ENCODE peak calls at places on chromosomes 4 and X, in five cellular contexts. R is right atrium auricular region, X is cardiac muscle cell, J is HCT116, I is lower lobe of right lung. A is an unnamed sample. For H3K36me3, the result is how much of the 10 kb centered on the place peaks cover.

GRCh38 chrX:70479970-70480659 is 35.5 kb downstream of the DLG3 start:
- DNase-seq in J (no peak), I (no peak), R (no peak), X (peak), A (peak)

GRCh38 chr4:79083406-79084010 is 144.3 kb upstream of the PAQR3 start:
- DNase-seq in J (no peak), I (no peak), X (peak), R (no peak), A (no peak)

GRCh38 chr4:169774466-169775445 is 17.0 kb upstream of the HPF1 start:
- DNase-seq in R (no peak), X (peak), J (no peak), I (no peak), A (no peak)

GRCh38 chr4:148986951-148987350 is 544.7 kb upstream of the NR3C2 start:
- DNase-seq in X (no peak), J (peak), R (no peak), I (no peak), A (peak)

GRCh38 chr4:139875456-139875855 is 209.8 kb downstream of the MGST2 start:
- DNase-seq in X (no peak), J (no peak), R (no peak), I (no peak), A (no peak)

GRCh38 chrX:143476751-143477150 is 40.5 kb downstream of the SPANXN3 start:
- DNase-seq in I (no peak), J (no peak), R (no peak), X (no peak), A (no peak)

GRCh38 chr4:78661923-78662521 is 110.5 kb downstream of the ANXA3 start:
- DNase-seq in J (no peak), I (no peak), X (no peak), R (no peak), A (peak)

GRCh38 chrX:38212246-38212645 is 8.4 kb downstream of the SRPX start:
- DNase-seq in I (no peak), X (no peak), R (no peak), J (no peak), A (no peak)

GRCh38 chrX:139692908-139693307 is 15.1 kb downstream of the MCF2 start:
- DNase-seq in I (no peak), R (no peak), X (no peak), J (no peak), A (no peak)

GRCh38 chrX:3345281-3346081 is 971 bp downstream of the MXRA5 start:
- DNase-seq in I (peak), R (no peak), X (peak), J (no peak), A (peak)

GRCh38 chr4:41517747-41518146 is 20.2 kb upstream of the LIMCH1 start:
- DNase-seq in J (no peak), R (no peak), X (no peak), I (no peak), A (no peak)

GRCh38 chr4:48194986-48195773 is 61.1 kb upstream of the TXK start:
- DNase-seq in R (no peak), J (no peak), I (no peak), X (no peak), A (peak)

GRCh38 chr4:107349266-107349665 is 313.2 kb upstream of the DKK2 start:
- DNase-seq in I (no peak), J (no peak), R (no peak), X (peak), A (no peak)

GRCh38 chr4:15754323-15754722 is 23.8 kb upstream of the CD38 start:
- DNase-seq in X (no peak), I (no peak), R (no peak), J (no peak), A (peak)

GRCh38 chrX:1153940-1154339 is 58.5 kb downstream of the CRLF2 start:
- DNase-seq in R (no peak), X (no peak), I (no peak), J (no peak), A (no peak)

GRCh38 chrX:130079824-130080406 is 30.4 kb downstream of the ELF4 start:
- DNase-seq in I (no peak), R (peak), J (peak), X (peak), A (peak)

GRCh38 chrX:96183843-96184242 is 500.8 kb upstream of the DIAPH2 start:
- DNase-seq in R (no peak), I (no peak), J (no peak), X (no peak), A (peak)

GRCh38 chr4:32929738-32930688 is 2209.8 kb downstream of the PCDH7 start:
- DNase-seq in J (no peak), R (no peak), X (no peak), I (no peak), A (no peak)

GRCh38 chr4:4866124-4866832 is 6.8 kb downstream of the MSX1 start:
- DNase-seq in I (no peak), X (peak), J (no peak), R (no peak), A (no peak)

GRCh38 chr4:6953751-6954380 is 44.2 kb downstream of the TBC1D14 start:
- DNase-seq in J (peak), I (peak), X (peak), R (peak), A (peak)

GRCh38 chr4:144989306-144989705 is 108.7 kb downstream of the ANAPC10 start:
- DNase-seq in R (no peak), I (no peak), X (no peak), J (no peak), A (no peak)

GRCh38 chr4:6426571-6427438 is 45.6 kb downstream of the PPP2R2C start:
- DNase-seq in X (no peak), R (no peak), I (no peak), J (no peak), A (no peak)

GRCh38 chrX:101658661-101659477 is 781 bp downstream of the ARMCX2 start:
- DNase-seq in I (peak), R (peak), J (no peak), X (peak), A (peak)

GRCh38 chr4:83454626-83455025 is 997 bp downstream of the HELQ start:
- DNase-seq in X (peak), J (no peak), R (no peak), I (no peak), A (no peak)

GRCh38 chr4:179344861-179345260 is 1902.6 kb upstream of the AGA start:
- DNase-seq in I (no peak), R (no peak), X (no peak), J (no peak), A (no peak)

GRCh38 chr4:165326831-165327210 is 648 bp upstream of the MSMO1 start:
- DNase-seq in J (no peak), X (peak), I (peak), R (no peak), A (peak)

GRCh38 chr4:34046580-34046979 is 2197.7 kb downstream of the ARAP2 start:
- DNase-seq in X (no peak), I (no peak), R (no peak), J (peak), A (peak)

GRCh38 chr4:68432320-68432719 is 14.9 kb upstream of the TMPRSS11E start:
- DNase-seq in R (no peak), J (no peak), I (no peak), X (no peak), A (no peak)

GRCh38 chr4:7323872-7324650 is 110.7 kb downstream of the PSAPL1 start:
- DNase-seq in J (peak), R (no peak), X (no peak), I (peak), A (no peak)

DNA sequence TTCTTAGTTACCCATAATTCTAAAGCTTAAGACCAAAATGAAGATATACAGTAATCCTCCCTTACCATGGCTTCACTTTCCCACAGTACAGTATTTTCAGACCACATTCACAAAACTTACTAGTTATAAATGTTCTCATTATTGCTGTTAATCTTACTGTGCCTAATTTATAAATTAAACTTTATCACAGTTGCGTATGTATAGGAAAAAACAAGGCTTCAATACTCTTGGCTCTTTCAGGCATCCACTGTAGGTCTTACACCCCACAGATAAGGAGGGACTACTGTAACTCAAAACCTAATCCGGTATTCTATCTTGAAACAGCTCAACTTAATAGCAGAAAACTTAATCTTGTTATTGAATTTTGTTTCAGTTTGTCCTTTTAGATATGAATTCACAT is 3.6 kb downstream of the HMGB2 start:
- DNase-seq in R (no peak), I (no peak), X (no peak), J (no peak), A (no peak)
- H3K4me3 ChIP-seq in R (no peak), I (no peak), X (no peak), J (no peak), A (no peak)

GRCh38 chr4:86769794-86770193 is 79.4 kb downstream of the SLC10A6 start:
- DNase-seq in I (no peak), X (no peak), J (no peak), R (no peak), A (no peak)

GRCh38 chr4:86775061-86775460 is 74.1 kb downstream of the SLC10A6 start:
- DNase-seq in J (no peak), R (no peak), I (no peak), X (no peak), A (no peak)

DNA sequence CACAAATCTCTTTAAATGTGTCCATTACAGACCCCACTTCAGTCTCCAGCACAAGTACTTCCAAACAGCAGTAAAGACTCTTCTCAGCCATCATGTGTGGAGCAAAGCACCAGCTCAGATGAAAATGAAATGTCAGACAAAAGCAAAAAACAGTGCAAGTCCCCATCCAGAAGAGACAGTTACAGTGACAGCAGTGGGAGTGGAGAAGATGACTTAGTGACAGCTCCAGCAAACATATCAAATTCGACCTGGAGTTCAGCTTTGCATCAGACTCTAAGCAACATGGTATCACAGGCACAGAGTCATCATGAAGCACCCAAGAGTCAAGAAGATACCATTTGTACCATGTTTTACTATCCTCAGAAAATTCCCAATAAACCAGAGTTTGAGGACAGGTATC is 78.0 kb downstream of the SLC10A6 start:
- DNase-seq in X (no peak), R (no peak), J (no peak), I (no peak), A (no peak)
- H3K36me3 ChIP-seq in X (under half), R (under half), J (under half), I (half or more), A (under half)

GRCh38 chr4:2946812-2947600 is 16.2 kb downstream of the NOP14 start:
- DNase-seq in R (no peak), I (no peak), J (no peak), X (no peak), A (no peak)

GRCh38 chr4:2949782-2950125 is 13.5 kb downstream of the NOP14 start:
- DNase-seq in J (no peak), I (no peak), R (no peak), X (no peak), A (no peak)

GRCh38 chr4:2950221-2950989 is 12.8 kb downstream of the NOP14 start:
- DNase-seq in R (no peak), J (no peak), I (no peak), X (no peak), A (no peak)

GRCh38 chr4:2947926-2948325 is 15.3 kb downstream of the NOP14 start:
- DNase-seq in R (no peak), J (no peak), X (no peak), I (no peak), A (no peak)

GRCh38 chr4:2948895-2949781 is 14.1 kb downstream of the NOP14 start:
- DNase-seq in R (no peak), X (peak), I (no peak), J (peak), A (peak)
- TF ChIP-seq CTCF in R (peak), X (peak), I (peak), J (peak), A (peak)

GRCh38 chr4:40309250-40309774 is 25.8 kb upstream of the CHRNA9 start:
- DNase-seq in X (peak), I (peak), R (peak), J (peak), A (peak)

GRCh38 chr4:40310225-40310624 is 24.9 kb upstream of the CHRNA9 start:
- DNase-seq in R (no peak), X (no peak), J (no peak), I (no peak), A (no peak)

GRCh38 chr4:40306991-40307390 is 28.1 kb upstream of the CHRNA9 start:
- DNase-seq in R (no peak), J (no peak), I (no peak), X (no peak), A (no peak)

GRCh38 chr4:40307627-40308497 is 27.3 kb upstream of the CHRNA9 start:
- DNase-seq in J (no peak), R (no peak), I (no peak), X (no peak), A (no peak)

GRCh38 chr4:40308528-40309122 is 26.5 kb upstream of the CHRNA9 start:
- DNase-seq in J (no peak), X (no peak), I (no peak), R (no peak), A (no peak)
- H3K4me3 ChIP-seq in J (no peak), X (no peak), I (no peak), R (no peak), A (no peak)